ENCODE peak calls at places on chromosomes 5 and 9, in six cellular contexts. V is WTC11; F is left colon; N is upper lobe of left lung; W is mucosa of descending colon; A is stimulated activated naive CD8-positive, alpha-beta T cell treated with anti-CD3 and anti-CD28 coated beads, Interleukin-15, amount 100 ng/mL, for 72 hours. T is an unnamed sample.

GRCh38 chr9:12813960-12814876 is 39.4 kb downstream of the LURAP1L start:
- ATAC-seq in F (peak; percentile 56), V (no peak), W (peak; percentile 73), N (peak; percentile 82), A (no peak), T (peak; percentile 92)

GRCh38 chr9:121599186-121599871 is 52.1 kb upstream of the DAB2IP start:
- ATAC-seq in F (peak; percentile 88), V (peak; percentile 83), A (peak; percentile 26), W (peak; percentile 85), N (peak; percentile 93), T (peak; percentile 62)

GRCh38 chr9:137044502-137045177 is 1.3 kb downstream of the NPDC1 start:
- ATAC-seq in W (peak; percentile 67), V (no peak), N (peak; percentile 4), F (peak; percentile 76), A (no peak), T (peak; percentile 12)

GRCh38 chr9:84255701-84256100 is 84.9 kb downstream of the SLC28A3 start:
- ATAC-seq in F (no peak), V (no peak), A (no peak), N (no peak), W (no peak), T (no peak)

GRCh38 chr9:23343226-23343625 is 482.8 kb downstream of the ELAVL2 start:
- ATAC-seq in W (no peak), V (no peak), F (no peak), N (no peak), A (no peak), T (no peak)

GRCh38 chr9:116450378-116451139 is 236.5 kb upstream of the TRIM32 start:
- ATAC-seq in F (no peak), W (no peak), N (no peak), V (no peak), A (no peak), T (no peak)

GRCh38 chr9:94913550-94913949 is 187.1 kb downstream of the AOPEP start:
- ATAC-seq in W (peak; percentile 42), A (no peak), F (peak; percentile 60), N (no peak), V (no peak), T (no peak)

GRCh38 chr9:107306308-107306707 is 23.2 kb downstream of the RAD23B start:
- ATAC-seq in N (no peak), V (no peak), F (no peak), A (no peak), W (no peak), T (no peak)

GRCh38 chr5:1827410-1828397 is 26.5 kb downstream of the NDUFS6 start:
- ATAC-seq in F (peak; percentile 80), V (peak; percentile 86), W (peak; percentile 69), A (peak; percentile 31), N (no peak), T (no peak)

GRCh38 chr5:10611290-10611689 is 47.4 kb downstream of the ANKRD33B start:
- ATAC-seq in W (no peak), F (no peak), N (no peak), V (no peak), A (no peak), T (no peak)

GRCh38 chr5:95731571-95732554 is 727 bp downstream of the RHOBTB3 start:
- ATAC-seq in A (peak; percentile 73), W (peak; percentile 59), V (peak; percentile 57), N (peak; percentile 52), F (peak; percentile 44), T (peak; percentile 54)

GRCh38 chr5:176943816-176944215 is 44.7 kb upstream of the HK3 start:
- ATAC-seq in W (no peak), V (peak; percentile 91), A (peak; percentile 59), N (no peak), F (no peak), T (no peak)

GRCh38 chr5:110053824-110054223 is 364.1 kb downstream of the MAN2A1 start:
- ATAC-seq in W (no peak), V (no peak), F (no peak), N (no peak), A (peak; percentile 82), T (no peak)

T was measured in esophagus mucosa.